ENCODE peak calls at places on chromosomes 5 and 9, in seven cellular contexts. T is upper lobe of right lung; Q is DMS153; H is progenitor cell of endocrine pancreas; J is astrocyte of the spinal cord; I is HTR-8/SVneo; L is activated CD8-positive, alpha-beta memory T cell treated with anti-CD3 and anti-CD28 coated beads, Interleukin-2, amount 50 U/mL, for 4 hours. E is an unnamed sample.
A peak's percentile ranks its signal among the peaks of the same experiment; 100 is the strongest.

GRCh38 chr5:132206782-132207181 is 20.9 kb downstream of the P4HA2 start:
- DNase-seq in T (no peak), Q (no peak), H (no peak), J (no peak), I (no peak), L (no peak), E (no peak)

GRCh38 chr5:113510836-113511451 is 2.5 kb upstream of the YTHDC2 start:
- DNase-seq in T (no peak), Q (no peak), H (no peak), J (peak; percentile 55), I (peak; percentile 31), L (no peak), E (peak; percentile 51)

GRCh38 chr9:78986446-78986845 is 585.3 kb upstream of the TLE4 start:
- DNase-seq in T (no peak), Q (no peak), H (no peak), J (no peak), I (no peak), L (no peak), E (no peak)

GRCh38 chr5:102638316-102638715 is 116.8 kb upstream of the PAM start:
- DNase-seq in T (no peak), Q (no peak), H (no peak), J (no peak), I (no peak), L (no peak), E (peak; percentile 7)

GRCh38 chr9:6920040-6920439 is 162.3 kb downstream of the KDM4C start:
- DNase-seq in T (no peak), Q (no peak), H (no peak), J (no peak), I (no peak), L (no peak), E (no peak)

GRCh38 chr9:127931092-127931881 is 710 bp upstream of the PIP5KL1 start:
- DNase-seq in T (no peak), Q (peak; percentile 72), H (no peak), J (peak; percentile 80), I (peak; percentile 32), L (no peak), E (peak; percentile 62)

GRCh38 chr9:99105152-99106043 is 485 bp downstream of the TGFBR1 start:
- DNase-seq in T (peak; percentile 95), Q (no peak), H (peak; percentile 55), J (peak; percentile 73), I (peak; percentile 54), L (peak; percentile 42), E (peak; percentile 87)

GRCh38 chr5:147822686-147823491 is 8.6 kb downstream of the SPINK1 start:
- DNase-seq in T (no peak), Q (peak; percentile 8), H (no peak), J (peak; percentile 75), I (peak; percentile 12), L (peak; percentile 28), E (peak; percentile 66)

GRCh38 chr5:127804886-127805426 is 101.8 kb downstream of the CCDC192 start:
- DNase-seq in T (no peak), Q (no peak), H (no peak), J (no peak), I (no peak), L (no peak), E (no peak)

GRCh38 chr5:135266301-135266630 is 132.8 kb downstream of the MACROH2A1 start:
- DNase-seq in T (no peak), Q (no peak), H (no peak), J (no peak), I (no peak), L (no peak), E (no peak)

GRCh38 chr5:95817430-95817829 is 5.1 kb downstream of the GLRX start:
- DNase-seq in T (no peak), Q (no peak), H (no peak), J (peak; percentile 83), I (peak; percentile 88), L (peak; percentile 52), E (peak; percentile 96)

GRCh38 chr5:176438959-176439757 is 9.0 kb upstream of the FAF2 start:
- DNase-seq in T (no peak), Q (no peak), H (no peak), J (peak; percentile 81), I (peak; percentile 76), L (no peak), E (peak; percentile 84)

GRCh38 chr9:127690735-127691134 is 16.1 kb upstream of the CFAP157 start:
- DNase-seq in T (no peak), Q (no peak), H (no peak), J (no peak), I (no peak), L (no peak), E (no peak)

GRCh38 chr9:124784503-124784902 is 7.6 kb downstream of the OLFML2A start:
- DNase-seq in T (no peak), Q (no peak), H (no peak), J (peak; percentile 28), I (no peak), L (no peak), E (peak; percentile 65)

GRCh38 chr9:115946530-115946929 is 207.1 kb upstream of the PAPPA start:
- DNase-seq in T (no peak), Q (peak; percentile 8), H (no peak), J (no peak), I (no peak), L (no peak), E (peak; percentile 76)

GRCh38 chr5:159533197-159533596 is 202.9 kb upstream of the IL12B start:
- DNase-seq in T (no peak), Q (no peak), H (no peak), J (peak; percentile 67), I (no peak), L (no peak), E (no peak)